ENCODE peak calls at places on chromosome 12, in five cellular contexts. R is PC-9, O is psoas muscle, E is tibial artery, B is BJ. U is an unnamed sample.
A peak's percentile ranks its signal among the peaks of the same experiment; 100 is the strongest.

GRCh38 chr12:100437038-100437841 is 36.4 kb upstream of the NR1H4 start:
- DNase-seq in R (no peak), B (no peak), O (no peak), E (no peak), U (no peak)

GRCh38 chr12:98699568-98699967 is 54.5 kb downstream of the APAF1 start:
- DNase-seq in B (no peak), E (no peak), O (no peak), R (no peak), U (no peak)

GRCh38 chr12:80716711-80717469 is at the start of gene MYF5:
- DNase-seq in E (no peak), O (no peak), B (no peak), R (no peak), U (no peak)

GRCh38 chr12:26126340-26127284 is 1.8 kb upstream of the BHLHE41 start:
- DNase-seq in B (no peak), E (peak; percentile 95), R (peak; percentile 91), O (peak; percentile 90), U (no peak)

GRCh38 chr12:34291426-34291901 is 269.2 kb downstream of the ALG10 start:
- DNase-seq in R (no peak), O (no peak), E (no peak), B (no peak), U (no peak)

GRCh38 chr12:20704860-20705259 is 9.7 kb downstream of the SLCO1C1 start:
- DNase-seq in E (no peak), O (no peak), R (no peak), B (no peak), U (no peak)

GRCh38 chr12:78483767-78484315 is 380.7 kb upstream of the SYT1 start:
- DNase-seq in B (no peak), O (no peak), E (no peak), R (no peak), U (no peak)

GRCh38 chr12:120692524-120693033 is 5.6 kb downstream of the MLEC start:
- DNase-seq in O (no peak), R (no peak), E (no peak), B (no peak), U (no peak)

GRCh38 chr12:20455001-20455706 is 86.8 kb downstream of the PDE3A start:
- DNase-seq in R (no peak), E (no peak), B (no peak), O (no peak), U (no peak)

GRCh38 chr12:118618695-118619094 is 242.3 kb downstream of the SUDS3 start:
- DNase-seq in B (no peak), E (no peak), R (no peak), O (no peak), U (no peak)

GRCh38 chr12:102730996-102731395 is 186.0 kb downstream of the PAH start:
- DNase-seq in R (no peak), O (no peak), B (no peak), E (no peak), U (no peak)

GRCh38 chr12:113056381-113056630 is 224 bp upstream of the DTX1 start:
- DNase-seq in E (no peak), B (no peak), R (no peak), O (no peak), U (no peak)

GRCh38 chr12:25822281-25822680 is 136.2 kb upstream of the RASSF8 start:
- DNase-seq in R (no peak), O (no peak), E (no peak), B (no peak), U (no peak)

GRCh38 chr12:25151476-25151875 is 43.5 kb downstream of the DNAI7 start:
- DNase-seq in B (peak; percentile 83), O (peak; percentile 26), R (no peak), E (peak; percentile 81), U (peak; percentile 84)

GRCh38 chr12:106427917-106428316 is 70.4 kb downstream of the POLR3B start:
- DNase-seq in R (no peak), B (no peak), O (no peak), E (no peak), U (no peak)

GRCh38 chr12:4379410-4379809 is at the start of gene FGF23:
- DNase-seq in R (peak; percentile 19), B (no peak), E (no peak), O (no peak), U (no peak)

GRCh38 chr12:26460361-26460760 is 265.0 kb downstream of the SSPN start:
- DNase-seq in E (no peak), R (no peak), O (no peak), B (no peak), U (no peak)

GRCh38 chr12:54708836-54709235 is 60.7 kb upstream of the DCD start:
- DNase-seq in R (no peak), E (no peak), O (no peak), B (no peak), U (no peak)

GRCh38 chr12:93895096-93895460 is 217.9 kb downstream of the CRADD start:
- DNase-seq in E (no peak), R (no peak), O (no peak), B (no peak), U (no peak)

GRCh38 chr12:18141583-18141982 is 51.6 kb upstream of the RERGL start:
- DNase-seq in B (no peak), E (no peak), R (peak; percentile 4), O (no peak), U (peak; percentile 32)

GRCh38 chr12:57237952-57238853 is 8.7 kb downstream of the SHMT2 start:
- DNase-seq in B (no peak), R (no peak), E (peak; percentile 75), O (peak; percentile 49), U (no peak)

GRCh38 chr12:117101953-117102833 is 3.0 kb upstream of the TESC start:
- DNase-seq in E (no peak), B (no peak), O (no peak), R (no peak), U (no peak)

GRCh38 chr12:21451529-21451928 is 14.1 kb downstream of the PYROXD1 start:
- DNase-seq in B (no peak), O (no peak), R (no peak), E (no peak), U (no peak)

GRCh38 chr12:116559330-116560080 is at the start of gene MAP1LC3B2:
- DNase-seq in E (no peak), R (peak; percentile 88), O (peak; percentile 43), B (no peak), U (peak; percentile 82)

GRCh38 chr12:89353188-89353822 is 1.0 kb upstream of the DUSP6 start:
- DNase-seq in B (no peak), E (peak; percentile 84), O (peak; percentile 70), R (peak; percentile 75), U (peak; percentile 61)

GRCh38 chr12:76738824-76739579 is 24.9 kb upstream of the ZDHHC17 start:
- DNase-seq in R (no peak), B (no peak), E (no peak), O (no peak), U (no peak)

GRCh38 chr12:104448031-104448430 is 8.7 kb upstream of the CHST11 start:
- DNase-seq in B (no peak), R (no peak), O (no peak), E (no peak), U (no peak)

GRCh38 chr12:34292736-34293625 is 270.7 kb downstream of the ALG10 start:
- DNase-seq in R (peak; percentile 37), O (no peak), E (peak; percentile 47), B (no peak), U (no peak)

GRCh38 chr12:120588948-120589930 is 8.0 kb upstream of the POP5 start:
- DNase-seq in O (peak; percentile 66), E (peak; percentile 71), R (no peak), B (no peak), U (no peak)

GRCh38 chr12:28215021-28215420 is 24.8 kb downstream of the CCDC91 start:
- DNase-seq in B (no peak), E (no peak), O (no peak), R (no peak), U (no peak)

GRCh38 chr12:53431187-53431586 is 7.5 kb downstream of the AMHR2 start:
- DNase-seq in B (no peak), E (no peak), R (no peak), O (no peak), U (no peak)

GRCh38 chr12:47207005-47207717 is 127.4 kb upstream of the AMIGO2 start:
- DNase-seq in R (no peak), E (no peak), B (no peak), O (no peak), U (no peak)

GRCh38 chr12:51269174-51270066 is 795 bp downstream of the SMAGP start:
- DNase-seq in B (no peak), E (no peak), O (peak; percentile 31), R (peak; percentile 74), U (no peak)

GRCh38 chr12:6584293-6584692 is 16.2 kb upstream of the NOP2 start:
- DNase-seq in B (no peak), E (no peak), O (no peak), R (no peak), U (no peak)

DNA sequence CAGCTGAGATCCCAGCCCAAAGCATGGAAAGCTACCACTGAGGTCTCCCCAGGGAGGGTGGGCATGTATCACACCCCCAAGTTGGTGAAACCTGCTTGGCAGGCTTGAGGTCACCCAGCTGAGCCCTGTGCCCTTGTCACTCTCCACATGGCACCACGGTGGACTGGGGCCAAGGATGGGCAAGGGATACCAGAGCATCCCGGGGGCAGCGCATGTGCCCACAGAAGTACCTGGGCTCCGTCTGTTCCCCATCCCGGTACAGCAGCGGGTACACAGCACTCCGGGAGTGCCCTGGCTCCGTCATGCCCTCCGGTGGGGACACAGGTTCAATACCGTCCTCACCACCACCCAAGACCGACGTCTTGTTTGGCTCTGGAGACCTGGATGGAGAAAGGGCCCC is 38.0 kb downstream of the RFLNA start:
- DNase-seq in R (no peak), O (no peak), B (no peak), E (no peak), U (no peak)
- TF ChIP-seq CTCF in R (no peak), O (no peak), B (no peak), E (no peak), U (no peak)

GRCh38 chr12:14366211-14366762 is 805 bp downstream of the ATF7IP start:
- DNase-seq in R (no peak), E (no peak), B (no peak), O (no peak), U (no peak)
- TF ChIP-seq CTCF in R (peak; percentile 63), E (peak; percentile 16), B (peak; percentile 16), O (peak; percentile 34), U (peak; percentile 13)

GRCh38 chr12:50261654-50262053 is 21.7 kb downstream of the LIMA1 start:
- DNase-seq in R (no peak), B (no peak), O (no peak), E (no peak), U (no peak)
- TF ChIP-seq CTCF in R (no peak), B (no peak), O (no peak), E (no peak), U (no peak)

DNA sequence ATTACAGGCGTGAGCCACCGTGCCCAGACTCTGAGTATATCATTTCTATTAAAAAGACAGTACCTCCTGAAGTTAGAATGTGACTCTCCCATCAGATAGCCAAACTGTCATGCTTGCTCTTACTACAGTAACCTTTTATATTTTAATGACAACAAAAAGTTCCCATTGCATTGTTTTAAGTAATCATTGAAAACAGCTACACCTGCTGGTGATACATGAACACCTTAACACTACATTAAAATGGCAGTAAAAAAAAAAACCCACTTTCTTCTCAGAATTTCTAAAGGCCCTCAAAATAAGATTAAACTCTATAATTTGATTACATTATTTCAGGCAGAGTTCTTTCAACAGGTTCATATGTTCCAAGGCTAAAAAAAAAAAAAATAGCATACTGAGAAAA is 76.7 kb downstream of the SH2B3 start:
- DNase-seq in R (no peak), O (no peak), E (no peak), B (no peak), U (no peak)
- TF ChIP-seq CTCF in R (peak; percentile 48), O (no peak), E (no peak), B (peak; percentile 26), U (peak; percentile 24)

GRCh38 chr12:109462868-109463692 is 14.0 kb downstream of the KCTD10 start:
- DNase-seq in O (peak; percentile 87), R (peak; percentile 74), E (peak; percentile 93), B (peak; percentile 95), U (peak; percentile 93)
- TF ChIP-seq CTCF in O (no peak), R (no peak), E (no peak), B (no peak), U (no peak)

U was measured in kidney epithelial cell.